ENCODE peak calls at places on chromosomes 7 and 10, in four cellular contexts. W is osteocyte, G is left lung, Z is fibroblast of villous mesenchyme. F is an unnamed sample.

GRCh38 chr7:113805976-113806375 is 112.8 kb downstream of the PPP1R3A start:
- DNase-seq in W (no peak), G (no peak), Z (no peak), F (no peak)

GRCh38 chr10:37752309-37752875 is 105.0 kb downstream of the ZNF248 start:
- DNase-seq in W (no peak), G (no peak), Z (no peak), F (no peak)

GRCh38 chr7:49937608-49938007 is 155.4 kb downstream of the ZPBP start:
- DNase-seq in W (no peak), G (no peak), Z (no peak), F (no peak)

GRCh38 chr7:130441408-130441854 is 615 bp upstream of the CEP41 start:
- DNase-seq in W (no peak), G (no peak), Z (no peak), F (no peak)

GRCh38 chr7:95907337-95907736 is 135.0 kb downstream of the DYNC1I1 start:
- DNase-seq in W (no peak), G (no peak), Z (no peak), F (no peak)

GRCh38 chr10:88990528-88991160 is at the start of gene FAS:
- DNase-seq in W (peak), G (peak), Z (peak), F (peak)

GRCh38 chr10:34186013-34186412 is 629.1 kb downstream of the PARD3 start:
- DNase-seq in W (no peak), G (no peak), Z (no peak), F (no peak)

GRCh38 chr7:12322287-12322902 is 81.3 kb downstream of the VWDE start:
- DNase-seq in W (no peak), G (no peak), Z (peak), F (no peak)

GRCh38 chr7:80921130-80921529 is 2.3 kb upstream of the SEMA3C start:
- DNase-seq in W (no peak), G (no peak), Z (peak), F (no peak)

GRCh38 chr7:150723467-150723866 is 7.1 kb downstream of the GIMAP1 start:
- DNase-seq in W (no peak), G (no peak), Z (no peak), F (no peak)

GRCh38 chr7:150722403-150723065 is 6.1 kb downstream of the GIMAP1 start:
- DNase-seq in W (no peak), G (no peak), Z (no peak), F (no peak)

GRCh38 chr7:150717821-150718420 is 1.5 kb downstream of the GIMAP1 start:
- DNase-seq in W (no peak), G (no peak), Z (no peak), F (no peak)

GRCh38 chr7:150719960-150720891 is 3.8 kb downstream of the GIMAP1 start:
- DNase-seq in W (no peak), G (peak), Z (no peak), F (no peak)

GRCh38 chr7:150721970-150722373 is 5.6 kb downstream of the GIMAP1 start:
- DNase-seq in W (no peak), G (no peak), Z (no peak), F (no peak)
- TF ChIP-seq CTCF in W (no peak), G (no peak), Z (no peak), F (no peak)

GRCh38 chr7:47580175-47580701 is 1.7 kb downstream of the TNS3 start:
- DNase-seq in W (no peak), G (no peak), Z (peak), F (no peak)

GRCh38 chr7:47579458-47579857 is 2.5 kb downstream of the TNS3 start:
- DNase-seq in W (no peak), G (no peak), Z (peak), F (no peak)

GRCh38 chr7:47581821-47582747 is at the start of gene TNS3:
- DNase-seq in W (no peak), G (peak), Z (peak), F (peak)

GRCh38 chr7:47581442-47581820 is 480 bp downstream of the TNS3 start:
- DNase-seq in W (no peak), G (peak), Z (no peak), F (no peak)

GRCh38 chr7:47580811-47581331 is 1.0 kb downstream of the TNS3 start:
- DNase-seq in W (no peak), G (peak), Z (peak), F (no peak)
- TF ChIP-seq CTCF in W (no peak), G (no peak), Z (peak), F (no peak)

GRCh38 chr10:77251297-77252013 is 386.2 kb downstream of the KCNMA1 start:
- DNase-seq in W (no peak), G (no peak), Z (peak), F (no peak)
- TF ChIP-seq CTCF in W (peak), G (peak), Z (peak), F (no peak)

GRCh38 chr7:142689439-142690168 is 59.7 kb upstream of the PRSS1 start:
- DNase-seq in W (no peak), G (no peak), Z (no peak), F (no peak)
- TF ChIP-seq CTCF in W (no peak), G (no peak), Z (no peak), F (no peak)

DNA sequence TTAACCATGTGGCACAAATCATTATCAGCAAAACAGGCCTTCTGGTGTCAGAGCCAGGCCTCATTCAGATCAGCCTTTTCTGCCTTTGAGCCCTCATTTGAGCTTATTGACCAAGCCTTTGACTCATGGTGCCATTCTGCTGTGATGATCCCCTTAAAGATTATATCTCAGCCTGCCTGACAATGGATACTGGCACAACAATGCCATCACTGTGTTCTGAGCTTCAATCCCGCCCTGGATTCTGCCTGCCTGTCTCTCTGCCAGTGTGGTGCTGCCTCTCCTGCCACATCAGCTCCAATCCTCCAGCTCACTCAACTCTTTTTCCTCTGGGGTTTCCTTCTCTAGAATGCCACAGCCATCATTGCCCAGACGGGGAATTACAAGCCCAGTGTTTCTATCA is 52.6 kb downstream of the SRI start:
- DNase-seq in W (no peak), G (no peak), Z (no peak), F (no peak)
- TF ChIP-seq CTCF in W (no peak), G (no peak), Z (no peak), F (no peak)

DNA sequence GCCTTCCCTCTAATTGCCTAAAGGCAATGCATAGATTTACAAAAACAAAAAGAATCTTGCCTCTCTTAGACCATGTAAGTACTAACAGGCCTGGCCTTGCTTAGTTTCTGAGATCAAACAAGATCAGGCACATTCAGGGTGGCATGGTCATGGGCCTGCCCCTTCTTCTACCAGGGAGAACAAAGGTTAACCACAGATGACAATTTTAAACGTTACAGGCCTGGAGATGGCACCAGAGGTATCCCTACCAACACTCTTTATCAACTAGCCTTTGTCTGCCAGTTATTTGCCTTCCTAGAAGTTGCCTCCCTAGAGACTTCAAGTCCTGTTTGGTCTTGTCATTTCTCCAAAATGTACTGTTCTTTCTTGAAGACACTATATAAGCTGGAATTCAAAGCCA is 252.6 kb downstream of the DOCK4 start:
- DNase-seq in W (no peak), G (no peak), Z (peak), F (no peak)
- TF ChIP-seq CTCF in W (peak), G (no peak), Z (peak), F (no peak)

GRCh38 chr10:71396084-71396713 is 521 bp upstream of the CDH23 start:
- DNase-seq in W (peak), G (peak), Z (no peak), F (peak)

GRCh38 chr10:71396714-71397339 is at the start of gene CDH23:
- DNase-seq in W (peak), G (peak), Z (no peak), F (no peak)

GRCh38 chr10:71394926-71395562 is 1.7 kb upstream of the CDH23 start:
- DNase-seq in W (peak), G (no peak), Z (no peak), F (no peak)

GRCh38 chr10:71393841-71394475 is 2.8 kb upstream of the CDH23 start:
- DNase-seq in W (peak), G (no peak), Z (no peak), F (no peak)

GRCh38 chr10:71395621-71396020 is 1.1 kb upstream of the CDH23 start:
- DNase-seq in W (peak), G (no peak), Z (no peak), F (no peak)
- TF ChIP-seq CTCF in W (no peak), G (no peak), Z (no peak), F (no peak)

DNA sequence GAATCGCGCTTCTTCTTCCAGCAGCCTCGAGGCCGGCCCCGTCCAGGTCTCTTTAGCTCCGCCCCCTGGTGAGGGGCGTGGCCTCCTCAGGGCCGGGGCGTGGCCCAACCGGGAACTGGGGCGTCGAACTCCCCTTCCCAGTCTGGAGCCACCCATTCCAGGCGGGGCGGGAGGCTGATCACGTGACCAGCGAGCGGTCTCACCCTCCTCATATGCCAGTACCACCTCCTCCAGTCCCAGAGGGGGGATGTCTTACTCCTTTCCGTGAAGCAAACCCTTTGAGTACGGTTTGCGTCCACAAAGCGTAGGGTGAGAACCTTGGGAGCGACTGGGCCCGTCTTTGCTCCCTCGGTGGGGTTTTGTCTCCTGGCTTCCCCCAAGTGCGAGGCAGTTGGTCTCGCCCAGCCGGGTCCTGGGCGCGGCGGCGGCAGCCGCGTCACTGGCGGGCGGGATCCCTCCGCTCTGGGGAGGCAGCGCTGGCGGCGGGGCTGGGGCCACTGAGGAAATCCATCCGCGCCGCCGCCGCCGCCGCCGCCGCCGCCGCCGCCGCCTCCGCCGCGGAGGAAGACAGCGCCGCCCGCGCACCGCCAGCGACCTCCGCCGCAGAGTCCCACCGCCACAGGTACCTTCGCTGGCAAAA is at the start of gene GNB2:
- DNase-seq in W (peak), G (peak), Z (peak), F (peak)
- TF ChIP-seq CTCF in W (no peak), G (no peak), Z (no peak), F (no peak)

GRCh38 chr7:14698239-14698638 is 204.3 kb downstream of the DGKB start:
- DNase-seq in W (no peak), G (no peak), Z (peak), F (no peak)
- TF ChIP-seq CTCF in W (peak), G (no peak), Z (no peak), F (no peak)